ENCODE peak calls at places on chromosomes 13 and 19, in six cellular contexts. One of them, this sample, is unnamed. For H3K9me3, the result is how much of the 10 kb centered on the place peaks cover.

GRCh38 chr19:12787458-12787857 is 3.8 kb upstream of the JUNB start:
- DNase-seq in AG04450: no peak
- DNase-seq in ovary: no peak
- DNase-seq in mammary epithelial cell: no peak
- DNase-seq in tibial artery: no peak
- DNase-seq in SJSA1: no peak
- DNase-seq in this sample: peak

GRCh38 chr19:27746691-27747380 is 1466.1 kb downstream of the UQCRFS1 start:
- DNase-seq in mammary epithelial cell: peak
- DNase-seq in ovary: peak
- DNase-seq in AG04450: no peak
- DNase-seq in tibial artery: peak
- DNase-seq in SJSA1: peak
- DNase-seq in this sample: peak

GRCh38 chr13:30863231-30863630 is 42.8 kb upstream of the MEDAG start:
- DNase-seq in tibial artery: no peak
- DNase-seq in mammary epithelial cell: no peak
- DNase-seq in ovary: no peak
- DNase-seq in SJSA1: no peak
- DNase-seq in AG04450: no peak
- DNase-seq in this sample: no peak

GRCh38 chr13:43475135-43475534 is 311.6 kb downstream of the ENOX1 start:
- DNase-seq in ovary: no peak
- DNase-seq in AG04450: no peak
- DNase-seq in tibial artery: no peak
- DNase-seq in mammary epithelial cell: no peak
- DNase-seq in SJSA1: no peak
- DNase-seq in this sample: no peak

GRCh38 chr19:54608792-54609191 is 15.4 kb downstream of the LILRA1 start:
- DNase-seq in mammary epithelial cell: no peak
- DNase-seq in ovary: no peak
- DNase-seq in tibial artery: no peak
- DNase-seq in SJSA1: no peak
- DNase-seq in AG04450: no peak
- DNase-seq in this sample: no peak

GRCh38 chr13:104318121-104318520 is 1251.9 kb upstream of the SLC10A2 start:
- DNase-seq in tibial artery: no peak
- DNase-seq in ovary: no peak
- DNase-seq in SJSA1: no peak
- DNase-seq in AG04450: no peak
- DNase-seq in mammary epithelial cell: peak
- DNase-seq in this sample: no peak

GRCh38 chr13:31413531-31413930 is 213.8 kb downstream of the B3GLCT start:
- DNase-seq in tibial artery: no peak
- DNase-seq in ovary: no peak
- DNase-seq in mammary epithelial cell: no peak
- DNase-seq in SJSA1: no peak
- DNase-seq in AG04450: no peak
- DNase-seq in this sample: no peak

GRCh38 chr19:55080121-55080914 is 4.6 kb downstream of the EPS8L1 start:
- DNase-seq in SJSA1: peak
- DNase-seq in ovary: peak
- DNase-seq in tibial artery: no peak
- DNase-seq in mammary epithelial cell: peak
- DNase-seq in AG04450: peak
- DNase-seq in this sample: peak

GRCh38 chr19:3279306-3279705 is 54.8 kb downstream of the CELF5 start:
- DNase-seq in ovary: no peak
- DNase-seq in SJSA1: no peak
- DNase-seq in AG04450: no peak
- DNase-seq in mammary epithelial cell: no peak
- DNase-seq in tibial artery: no peak
- DNase-seq in this sample: no peak

GRCh38 chr19:39481229-39481545 is 549 bp downstream of the TIMM50 start:
- DNase-seq in mammary epithelial cell: no peak
- DNase-seq in AG04450: no peak
- DNase-seq in ovary: no peak
- DNase-seq in SJSA1: no peak
- DNase-seq in tibial artery: no peak
- DNase-seq in this sample: no peak

GRCh38 chr13:113456116-113456702 is 2.9 kb upstream of the ADPRHL1 start:
- DNase-seq in tibial artery: no peak
- DNase-seq in mammary epithelial cell: no peak
- DNase-seq in SJSA1: no peak
- DNase-seq in AG04450: no peak
- DNase-seq in ovary: no peak
- DNase-seq in this sample: no peak

GRCh38 chr13:97911311-97912138 is 42.0 kb upstream of the IPO5 start:
- DNase-seq in ovary: no peak
- DNase-seq in tibial artery: no peak
- DNase-seq in AG04450: no peak
- DNase-seq in mammary epithelial cell: peak
- DNase-seq in SJSA1: peak
- DNase-seq in this sample: no peak

GRCh38 chr13:114034481-114034891 is 60.6 kb upstream of the C13orf46 start:
- DNase-seq in mammary epithelial cell: no peak
- DNase-seq in SJSA1: no peak
- DNase-seq in AG04450: peak
- DNase-seq in tibial artery: no peak
- DNase-seq in ovary: no peak
- DNase-seq in this sample: no peak

GRCh38 chr13:57631607-57632275 is at the start of gene PCDH17:
- DNase-seq in SJSA1: no peak
- DNase-seq in AG04450: no peak
- DNase-seq in ovary: peak
- DNase-seq in tibial artery: peak
- DNase-seq in mammary epithelial cell: no peak
- DNase-seq in this sample: peak

GRCh38 chr13:82062772-82063171 is 1721.8 kb upstream of the SPRY2 start:
- DNase-seq in SJSA1: no peak
- DNase-seq in ovary: no peak
- DNase-seq in tibial artery: no peak
- DNase-seq in AG04450: no peak
- DNase-seq in mammary epithelial cell: no peak
- DNase-seq in this sample: no peak

GRCh38 chr19:30664358-30665058 is 292.3 kb downstream of the ZNF536 start:
- DNase-seq in ovary: no peak
- DNase-seq in mammary epithelial cell: peak
- DNase-seq in tibial artery: no peak
- DNase-seq in AG04450: no peak
- DNase-seq in SJSA1: no peak
- DNase-seq in this sample: peak

GRCh38 chr19:34228347-34228746 is 26.0 kb upstream of the GARRE1 start:
- DNase-seq in ovary: no peak
- DNase-seq in AG04450: no peak
- DNase-seq in SJSA1: no peak
- DNase-seq in mammary epithelial cell: peak
- DNase-seq in tibial artery: no peak
- DNase-seq in this sample: no peak

GRCh38 chr19:31350693-31351211 is 1.5 kb upstream of the TSHZ3 start:
- DNase-seq in tibial artery: no peak
- DNase-seq in AG04450: no peak
- DNase-seq in ovary: peak
- DNase-seq in SJSA1: no peak
- DNase-seq in mammary epithelial cell: peak
- DNase-seq in this sample: peak

GRCh38 chr13:22428188-22428828 is 752.5 kb upstream of the SGCG start:
- DNase-seq in mammary epithelial cell: no peak
- DNase-seq in tibial artery: no peak
- DNase-seq in AG04450: no peak
- DNase-seq in SJSA1: no peak
- DNase-seq in ovary: no peak
- DNase-seq in this sample: peak

GRCh38 chr19:37691881-37692504 is 27.6 kb downstream of the ZNF607 start:
- DNase-seq in tibial artery: peak
- DNase-seq in AG04450: peak
- DNase-seq in mammary epithelial cell: peak
- DNase-seq in ovary: peak
- DNase-seq in SJSA1: no peak
- DNase-seq in this sample: peak

GRCh38 chr13:31767175-31767900 is 28.0 kb downstream of the RXFP2 start:
- DNase-seq in SJSA1: peak
- DNase-seq in ovary: no peak
- DNase-seq in mammary epithelial cell: peak
- DNase-seq in AG04450: peak
- DNase-seq in tibial artery: no peak
- DNase-seq in this sample: no peak

GRCh38 chr19:42113641-42114348 is 18.5 kb downstream of the POU2F2 start:
- DNase-seq in ovary: no peak
- DNase-seq in SJSA1: peak
- DNase-seq in mammary epithelial cell: peak
- DNase-seq in tibial artery: peak
- DNase-seq in AG04450: peak
- DNase-seq in this sample: no peak

GRCh38 chr19:13652810-13653590 is 111.3 kb upstream of the MRI1 start:
- DNase-seq in AG04450: no peak
- DNase-seq in tibial artery: no peak
- DNase-seq in mammary epithelial cell: no peak
- DNase-seq in SJSA1: no peak
- DNase-seq in ovary: no peak
- DNase-seq in this sample: no peak

GRCh38 chr13:73593199-73593765 is 534.5 kb downstream of the KLF5 start:
- DNase-seq in mammary epithelial cell: no peak
- DNase-seq in SJSA1: no peak
- DNase-seq in ovary: no peak
- DNase-seq in tibial artery: no peak
- DNase-seq in AG04450: no peak
- DNase-seq in this sample: no peak

GRCh38 chr13:35648109-35648508 is 171.6 kb upstream of the MAB21L1 start:
- DNase-seq in ovary: no peak
- DNase-seq in AG04450: no peak
- DNase-seq in SJSA1: no peak
- DNase-seq in mammary epithelial cell: no peak
- DNase-seq in tibial artery: no peak
- DNase-seq in this sample: no peak

GRCh38 chr13:29448124-29448685 is 147.3 kb downstream of the SLC7A1 start:
- DNase-seq in tibial artery: no peak
- DNase-seq in AG04450: no peak
- DNase-seq in SJSA1: no peak
- DNase-seq in ovary: no peak
- DNase-seq in mammary epithelial cell: no peak
- DNase-seq in this sample: no peak

GRCh38 chr13:42740753-42741152 is 40.6 kb upstream of the FAM216B start:
- DNase-seq in ovary: no peak
- DNase-seq in tibial artery: peak
- DNase-seq in AG04450: no peak
- DNase-seq in SJSA1: no peak
- DNase-seq in mammary epithelial cell: no peak
- DNase-seq in this sample: peak

GRCh38 chr19:56917998-56918397 is 77.5 kb upstream of the PEG3 start:
- DNase-seq in ovary: no peak
- DNase-seq in AG04450: no peak
- DNase-seq in mammary epithelial cell: no peak
- DNase-seq in SJSA1: no peak
- DNase-seq in tibial artery: no peak
- DNase-seq in this sample: no peak

GRCh38 chr19:56916528-56916927 is 76.0 kb upstream of the PEG3 start:
- DNase-seq in SJSA1: no peak
- DNase-seq in ovary: no peak
- DNase-seq in mammary epithelial cell: no peak
- DNase-seq in tibial artery: no peak
- DNase-seq in AG04450: no peak
- DNase-seq in this sample: no peak

GRCh38 chr19:56919308-56919995 is 78.9 kb upstream of the PEG3 start:
- DNase-seq in ovary: peak
- DNase-seq in SJSA1: no peak
- DNase-seq in tibial artery: no peak
- DNase-seq in AG04450: no peak
- DNase-seq in mammary epithelial cell: no peak
- DNase-seq in this sample: no peak

GRCh38 chr19:56918682-56919307 is 78.3 kb upstream of the PEG3 start:
- DNase-seq in mammary epithelial cell: no peak
- DNase-seq in AG04450: no peak
- DNase-seq in tibial artery: no peak
- DNase-seq in ovary: no peak
- DNase-seq in SJSA1: no peak
- DNase-seq in this sample: no peak
- H3K9me3 ChIP-seq in mammary epithelial cell: under half
- H3K9me3 ChIP-seq in AG04450: under half
- H3K9me3 ChIP-seq in tibial artery: under half
- H3K9me3 ChIP-seq in ovary: under half
- H3K9me3 ChIP-seq in SJSA1: under half
- H3K9me3 ChIP-seq in this sample: under half

GRCh38 chr19:49326165-49326704 is 1.2 kb upstream of the SLC6A16 start:
- DNase-seq in mammary epithelial cell: no peak
- DNase-seq in ovary: no peak
- DNase-seq in AG04450: no peak
- DNase-seq in SJSA1: no peak
- DNase-seq in tibial artery: no peak
- DNase-seq in this sample: no peak
- H3K4me3 ChIP-seq in mammary epithelial cell: no peak
- H3K4me3 ChIP-seq in ovary: no peak
- H3K4me3 ChIP-seq in AG04450: no peak
- H3K4me3 ChIP-seq in SJSA1: no peak
- H3K4me3 ChIP-seq in tibial artery: no peak
- H3K4me3 ChIP-seq in this sample: no peak

GRCh38 chr19:40685016-40685526 is 5.4 kb downstream of the NUMBL start:
- DNase-seq in tibial artery: no peak
- DNase-seq in AG04450: no peak
- DNase-seq in mammary epithelial cell: no peak
- DNase-seq in SJSA1: no peak
- DNase-seq in ovary: no peak
- DNase-seq in this sample: no peak
- H3K27ac ChIP-seq in tibial artery: no peak
- H3K27ac ChIP-seq in AG04450: no peak
- H3K27ac ChIP-seq in mammary epithelial cell: no peak
- H3K27ac ChIP-seq in SJSA1: no peak
- H3K27ac ChIP-seq in ovary: no peak
- H3K27ac ChIP-seq in this sample: no peak

DNA sequence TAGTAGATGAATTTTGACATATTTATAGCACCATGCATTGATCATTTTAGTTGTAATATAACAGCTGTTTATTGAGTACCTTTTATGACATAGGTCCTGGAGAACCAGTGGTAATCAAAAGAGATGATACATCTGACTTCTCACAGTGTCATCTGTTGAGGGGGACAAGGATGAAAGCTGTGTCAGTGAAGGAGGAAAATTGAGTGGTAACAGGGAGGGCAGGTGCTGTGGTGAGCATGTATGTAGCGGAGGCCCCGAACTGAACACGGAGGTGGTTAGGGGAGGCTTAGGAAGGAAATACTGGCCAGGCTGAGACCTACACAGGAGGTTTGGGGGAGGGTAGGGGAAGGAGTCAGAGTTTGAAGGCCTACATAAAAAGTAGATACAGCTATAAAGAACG is 199.7 kb downstream of the GGACT start:
- DNase-seq in SJSA1: no peak
- DNase-seq in AG04450: no peak
- DNase-seq in tibial artery: no peak
- DNase-seq in ovary: no peak
- DNase-seq in mammary epithelial cell: no peak
- DNase-seq in this sample: no peak
- H3K9me3 ChIP-seq in SJSA1: under half
- H3K9me3 ChIP-seq in AG04450: under half
- H3K9me3 ChIP-seq in tibial artery: under half
- H3K9me3 ChIP-seq in ovary: under half
- H3K9me3 ChIP-seq in mammary epithelial cell: under half
- H3K9me3 ChIP-seq in this sample: under half

GRCh38 chr19:44680536-44680935 is 9.3 kb downstream of the CEACAM19 start:
- DNase-seq in ovary: no peak
- DNase-seq in tibial artery: no peak
- DNase-seq in mammary epithelial cell: no peak
- DNase-seq in AG04450: no peak
- DNase-seq in SJSA1: no peak
- DNase-seq in this sample: no peak
- H3K4me3 ChIP-seq in ovary: no peak
- H3K4me3 ChIP-seq in tibial artery: no peak
- H3K4me3 ChIP-seq in mammary epithelial cell: no peak
- H3K4me3 ChIP-seq in AG04450: no peak
- H3K4me3 ChIP-seq in SJSA1: no peak
- H3K4me3 ChIP-seq in this sample: no peak

GRCh38 chr13:20713751-20714150 is 10.3 kb downstream of the IL17D start:
- DNase-seq in tibial artery: no peak
- DNase-seq in mammary epithelial cell: no peak
- DNase-seq in SJSA1: peak
- DNase-seq in ovary: no peak
- DNase-seq in AG04450: no peak
- DNase-seq in this sample: peak
- H3K27ac ChIP-seq in tibial artery: peak
- H3K27ac ChIP-seq in mammary epithelial cell: no peak
- H3K27ac ChIP-seq in SJSA1: peak
- H3K27ac ChIP-seq in ovary: no peak
- H3K27ac ChIP-seq in AG04450: peak
- H3K27ac ChIP-seq in this sample: peak

This sample was measured in heart left ventricle.